ENCODE peak calls at places on chromosome 20, in four cellular contexts. M, V, Z and L are unnamed samples.

GRCh38 chr20:56504373-56505005 is 20.1 kb upstream of the FAM209A start:
- DNase-seq in Z (peak), V (peak), M (no peak), L (peak)

GRCh38 chr20:38730989-38731737 is 6.9 kb downstream of the SLC32A1 start:
- DNase-seq in M (peak), Z (peak), V (peak), L (peak)

GRCh38 chr20:46114449-46114848 is 3.7 kb upstream of the CD40 start:
- DNase-seq in Z (no peak), V (no peak), M (no peak), L (no peak)

GRCh38 chr20:25548613-25549086 is 36.7 kb downstream of the NINL start:
- DNase-seq in V (no peak), Z (no peak), M (no peak), L (no peak)

GRCh38 chr20:53826597-53827291 is 233.1 kb upstream of the ZNF217 start:
- DNase-seq in Z (no peak), V (no peak), M (peak), L (no peak)

GRCh38 chr20:10747019-10747418 is 73.2 kb upstream of the JAG1 start:
- DNase-seq in V (no peak), M (no peak), Z (no peak), L (no peak)

GRCh38 chr20:47066484-47067270 is 172.0 kb downstream of the EYA2 start:
- DNase-seq in M (peak), Z (no peak), V (no peak), L (no peak)

GRCh38 chr20:38685853-38686473 is 38.3 kb upstream of the SLC32A1 start:
- DNase-seq in Z (peak), M (peak), V (peak), L (peak)

GRCh38 chr20:53695797-53696527 is 102.3 kb upstream of the ZNF217 start:
- DNase-seq in M (no peak), V (no peak), Z (no peak), L (no peak)

GRCh38 chr20:20167704-20168103 is 115.4 kb downstream of the CFAP61 start:
- DNase-seq in Z (no peak), V (no peak), M (no peak), L (no peak)

GRCh38 chr20:45235995-45236394 is 14.8 kb downstream of the SEMG2 start:
- DNase-seq in M (no peak), V (peak), Z (peak), L (peak)

GRCh38 chr20:57008217-57008616 is 258.2 kb downstream of the BMP7 start:
- DNase-seq in M (no peak), V (no peak), Z (no peak), L (no peak)

GRCh38 chr20:1324598-1325172 is 4.3 kb downstream of the SDCBP2 start:
- DNase-seq in M (peak), V (no peak), Z (peak), L (no peak)

GRCh38 chr20:46117704-46118467 is at the start of gene CD40:
- DNase-seq in Z (peak), M (peak), V (peak), L (peak)

GRCh38 chr20:13101701-13102100 is 92.9 kb downstream of the SPTLC3 start:
- DNase-seq in V (no peak), Z (no peak), M (peak), L (no peak)

GRCh38 chr20:23257106-23257761 is 93.4 kb upstream of the NXT1 start:
- DNase-seq in M (peak), Z (peak), V (no peak), L (no peak)

GRCh38 chr20:57076202-57076651 is 190.2 kb downstream of the BMP7 start:
- DNase-seq in Z (no peak), V (no peak), M (no peak), L (peak)

GRCh38 chr20:32457476-32457986 is 99.4 kb downstream of the ASXL1 start:
- DNase-seq in M (peak), Z (peak), V (peak), L (peak)

GRCh38 chr20:41169791-41170351 is 32.5 kb downstream of the PLCG1 start:
- DNase-seq in Z (no peak), M (peak), V (no peak), L (no peak)

GRCh38 chr20:40643891-40644290 is 45.1 kb downstream of the MAFB start:
- DNase-seq in Z (no peak), V (no peak), M (no peak), L (peak)

GRCh38 chr20:8428988-8429387 is 296.9 kb downstream of the PLCB1 start:
- DNase-seq in Z (no peak), V (no peak), M (no peak), L (no peak)

GRCh38 chr20:38043512-38044300 is 10.2 kb downstream of the RPRD1B start:
- DNase-seq in Z (no peak), M (peak), V (no peak), L (peak)

GRCh38 chr20:21232546-21233280 is 70.4 kb upstream of the XRN2 start:
- DNase-seq in Z (no peak), V (no peak), M (no peak), L (no peak)

GRCh38 chr20:36279776-36280175 is 26.4 kb upstream of the DLGAP4 start:
- DNase-seq in Z (peak), M (no peak), V (no peak), L (no peak)

GRCh38 chr20:52402514-52402913 is 210.9 kb upstream of the ZFP64 start:
- DNase-seq in M (no peak), V (no peak), Z (no peak), L (no peak)

GRCh38 chr20:11035211-11035610 is 361.4 kb upstream of the JAG1 start:
- DNase-seq in V (no peak), Z (no peak), M (no peak), L (no peak)

GRCh38 chr20:59994697-59995122 is 36.5 kb downstream of the CDH26 start:
- DNase-seq in Z (peak), M (peak), V (peak), L (peak)

GRCh38 chr20:50339196-50339901 is 148.7 kb downstream of the CEBPB start:
- DNase-seq in V (no peak), M (peak), Z (no peak), L (no peak)

GRCh38 chr20:50996901-50997830 is 25.7 kb downstream of the KCNG1 start:
- DNase-seq in Z (no peak), M (peak), V (no peak), L (no peak)

GRCh38 chr20:3846378-3846739 is 275 bp upstream of the MAVS start:
- DNase-seq in V (no peak), Z (no peak), M (no peak), L (no peak)

GRCh38 chr20:19081937-19082336 is 130.5 kb upstream of the SLC24A3 start:
- DNase-seq in Z (no peak), M (no peak), V (no peak), L (no peak)

GRCh38 chr20:11919046-11919445 is 1.4 kb downstream of the BTBD3 start:
- DNase-seq in Z (no peak), M (peak), V (no peak), L (no peak)

GRCh38 chr20:47576516-47577033 is 74.9 kb downstream of the NCOA3 start:
- DNase-seq in Z (no peak), V (no peak), M (peak), L (peak)

GRCh38 chr20:34302723-34303528 is at the start of gene AHCY:
- DNase-seq in Z (peak), M (peak), V (peak), L (peak)
- H2BK5ac ChIP-seq in Z (peak), M (peak), V (no peak), L (peak)

GRCh38 chr20:49278036-49278816 is at the start of gene ZNFX1:
- DNase-seq in Z (peak), M (peak), V (peak), L (peak)

GRCh38 chr20:49277786-49278035 is 146 bp downstream of the ZNFX1 start:
- DNase-seq in M (no peak), V (no peak), Z (no peak), L (no peak)

GRCh38 chr20:49276895-49277785 is 717 bp downstream of the ZNFX1 start:
- DNase-seq in Z (no peak), V (no peak), M (no peak), L (peak)

GRCh38 chr20:49275634-49276033 is 2.2 kb downstream of the ZNFX1 start:
- DNase-seq in Z (no peak), V (no peak), M (no peak), L (no peak)

DNA sequence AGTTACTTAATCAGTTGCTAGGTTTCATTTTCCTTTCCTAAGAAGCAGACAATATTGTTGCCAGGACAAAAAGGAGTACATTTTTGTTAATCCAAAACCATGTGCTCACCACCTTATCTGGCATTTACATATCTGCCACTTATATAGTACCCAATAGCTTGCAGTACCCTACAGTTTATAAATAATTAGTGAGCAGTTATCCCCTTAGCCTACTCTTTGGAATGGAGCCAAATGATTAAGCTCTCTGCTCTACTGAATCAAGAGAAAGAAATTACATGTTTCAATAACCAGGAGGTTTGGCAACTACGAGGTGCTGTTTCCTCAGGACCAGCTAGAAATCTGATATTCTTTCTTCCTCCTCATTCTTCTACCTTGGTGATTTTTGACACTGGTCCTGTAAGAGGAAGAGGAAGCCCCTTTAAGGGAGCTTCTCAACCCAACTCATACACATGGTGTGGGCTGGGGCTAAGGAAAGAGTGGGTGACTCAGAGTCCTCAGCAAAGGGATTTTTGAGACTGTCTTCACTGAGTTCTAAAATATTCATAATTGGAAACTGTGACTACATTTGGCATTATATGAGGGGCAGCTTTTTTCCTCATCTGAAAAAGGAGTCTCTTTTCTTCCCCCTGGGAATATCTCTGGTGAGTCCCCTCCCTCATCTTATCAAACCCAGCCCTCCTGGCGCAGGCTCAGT is 1.5 kb downstream of the ZNFX1 start:
- DNase-seq in M (peak), Z (no peak), V (no peak), L (peak)
- H3K56ac ChIP-seq in M (peak), Z (no peak), V (no peak), L (no peak)

GRCh38 chr20:62906647-62907375 is 19.5 kb downstream of the DIDO1 start:
- DNase-seq in V (no peak), M (no peak), Z (no peak), L (no peak)
- H2BK5ac ChIP-seq in V (no peak), M (no peak), Z (no peak), L (no peak)

DNA sequence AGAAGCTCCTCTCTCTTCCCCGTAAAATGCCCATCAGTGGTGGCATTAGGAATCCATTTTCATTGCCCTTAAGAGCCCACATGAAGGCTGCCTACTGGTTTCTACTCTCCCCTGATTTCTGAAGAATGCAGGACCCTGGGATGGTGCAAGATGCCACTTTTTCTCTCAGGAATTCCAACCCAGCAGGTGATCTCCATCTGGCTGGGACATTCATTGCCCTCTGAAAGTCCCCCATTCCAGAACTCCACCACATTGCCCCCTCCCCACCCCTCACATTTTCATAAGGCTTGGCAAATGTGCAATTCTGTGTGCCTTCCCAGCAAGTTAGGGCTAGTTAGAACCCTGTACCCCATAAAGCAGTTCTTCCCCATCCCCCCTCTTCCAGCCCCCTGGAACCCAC is 88.0 kb downstream of the BANF2 start:
- DNase-seq in M (no peak), V (no peak), Z (no peak), L (peak)
- H3K56ac ChIP-seq in M (no peak), V (no peak), Z (no peak), L (no peak)